ENCODE peak calls at places on chromosomes 3 and 15, in seven cellular contexts. E is WTC11, M is MM.1S, U is epithelial cell of esophagus, W is fibroblast of lung, Z is brain microvascular endothelial cell, F is bronchial epithelial cell. P is an unnamed sample.

GRCh38 chr15:71547066-71547465 is 263.3 kb upstream of the NR2E3 start:
- DNase-seq in E (peak), M (no peak), U (no peak), W (no peak), Z (no peak), F (no peak), P (no peak)

GRCh38 chr15:68369931-68370767 is 61.8 kb downstream of the ITGA11 start:
- DNase-seq in E (no peak), M (no peak), U (no peak), W (no peak), Z (no peak), F (no peak), P (no peak)

GRCh38 chr3:99544819-99545281 is 93.5 kb upstream of the COL8A1 start:
- DNase-seq in E (no peak), M (no peak), U (peak), W (peak), Z (peak), F (peak), P (no peak)

GRCh38 chr3:8581373-8581772 is 63.2 kb downstream of the SSUH2 start:
- DNase-seq in E (no peak), M (no peak), U (peak), W (no peak), Z (no peak), F (no peak), P (no peak)

GRCh38 chr15:73560501-73561117 is 72.6 kb downstream of the NPTN start:
- DNase-seq in E (no peak), M (peak), U (peak), W (peak), Z (peak), F (peak), P (no peak)

GRCh38 chr3:136860541-136860940 is 1.5 kb upstream of the NCK1 start:
- DNase-seq in E (no peak), M (no peak), U (no peak), W (peak), Z (no peak), F (no peak), P (no peak)

GRCh38 chr3:101829066-101829830 is 20.1 kb upstream of the NFKBIZ start:
- DNase-seq in E (no peak), M (no peak), U (no peak), W (peak), Z (peak), F (peak), P (peak)

GRCh38 chr15:91864669-91865068 is 11.2 kb downstream of the SLCO3A1 start:
- DNase-seq in E (no peak), M (no peak), U (no peak), W (no peak), Z (no peak), F (no peak), P (no peak)

GRCh38 chr3:8970971-8971589 is 7.8 kb upstream of the RAD18 start:
- DNase-seq in E (peak), M (peak), U (peak), W (peak), Z (peak), F (peak), P (no peak)

GRCh38 chr3:62210016-62210415 is 163.3 kb downstream of the FEZF2 start:
- DNase-seq in E (no peak), M (no peak), U (no peak), W (no peak), Z (no peak), F (no peak), P (no peak)

GRCh38 chr15:74614744-74615312 is 808 bp upstream of the CLK3 start:
- DNase-seq in E (peak), M (peak), U (peak), W (peak), Z (peak), F (peak), P (peak)

GRCh38 chr15:49145651-49146609 is 9.5 kb downstream of the COPS2 start:
- DNase-seq in E (peak), M (peak), U (peak), W (peak), Z (peak), F (peak), P (no peak)

GRCh38 chr15:52652984-52653383 is 26.2 kb downstream of the ATOSA start:
- DNase-seq in E (no peak), M (no peak), U (peak), W (peak), Z (peak), F (peak), P (no peak)

GRCh38 chr3:120681506-120682038 is 467 bp downstream of the HGD start:
- DNase-seq in E (no peak), M (no peak), U (no peak), W (no peak), Z (no peak), F (no peak), P (no peak)

GRCh38 chr3:126132751-126133511 is 47.5 kb downstream of the ALDH1L1 start:
- DNase-seq in E (peak), M (peak), U (peak), W (no peak), Z (peak), F (no peak), P (peak)

GRCh38 chr3:121979734-121980449 is 42.2 kb downstream of the ILDR1 start:
- DNase-seq in E (no peak), M (no peak), U (peak), W (no peak), Z (no peak), F (peak), P (no peak)
- TF ChIP-seq CTCF in E (no peak), M (no peak), U (no peak), W (no peak), Z (no peak), F (no peak), P (no peak)

DNA sequence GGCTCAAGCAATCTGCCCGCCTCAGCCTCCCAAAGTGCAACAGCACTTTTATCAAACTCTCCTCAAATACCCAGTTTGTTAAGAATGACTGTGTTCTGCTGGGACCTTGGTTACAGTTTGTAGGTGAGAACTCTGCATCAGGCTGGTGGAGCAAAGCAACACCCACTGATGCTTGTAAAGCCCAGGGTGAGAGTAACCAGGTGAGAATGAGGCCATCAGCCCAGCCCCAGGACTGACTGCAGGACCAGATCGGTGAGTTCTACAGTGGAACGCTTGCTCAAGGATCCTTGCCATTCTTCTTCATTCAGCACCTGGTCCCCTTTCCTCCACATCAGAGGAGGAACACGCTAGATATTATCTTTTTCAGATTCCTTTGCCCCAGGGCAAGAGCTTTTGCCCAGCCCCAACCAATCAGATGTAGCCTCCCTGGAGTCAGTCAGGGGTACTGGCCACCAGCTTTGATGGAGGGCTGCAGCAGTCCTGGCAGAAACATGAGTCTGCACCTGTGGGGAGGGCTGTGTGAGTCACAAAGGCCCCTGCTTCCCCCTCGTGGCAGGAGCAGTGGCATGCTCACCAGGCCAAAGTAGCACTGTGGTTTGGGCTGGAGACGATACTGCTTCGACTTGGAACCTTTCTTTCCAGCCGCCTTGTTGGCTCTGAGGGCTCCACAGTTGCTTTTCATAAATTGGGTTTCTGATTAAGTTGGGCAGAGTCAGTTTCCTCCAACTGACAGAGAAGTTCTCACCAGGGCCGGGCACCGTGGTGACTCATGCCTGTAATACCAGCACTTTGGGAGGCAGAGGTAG is 3.5 kb upstream of the SHISA5 start:
- DNase-seq in E (peak), M (peak), U (peak), W (peak), Z (peak), F (peak), P (peak)
- TF ChIP-seq CTCF in E (peak), M (peak), U (peak), W (no peak), Z (peak), F (peak), P (peak)

GRCh38 chr15:31457161-31457560 is 130.5 kb downstream of the KLF13 start:
- DNase-seq in E (no peak), M (no peak), U (peak), W (no peak), Z (peak), F (peak), P (no peak)
- TF ChIP-seq CTCF in E (no peak), M (no peak), U (no peak), W (no peak), Z (no peak), F (no peak), P (no peak)

DNA sequence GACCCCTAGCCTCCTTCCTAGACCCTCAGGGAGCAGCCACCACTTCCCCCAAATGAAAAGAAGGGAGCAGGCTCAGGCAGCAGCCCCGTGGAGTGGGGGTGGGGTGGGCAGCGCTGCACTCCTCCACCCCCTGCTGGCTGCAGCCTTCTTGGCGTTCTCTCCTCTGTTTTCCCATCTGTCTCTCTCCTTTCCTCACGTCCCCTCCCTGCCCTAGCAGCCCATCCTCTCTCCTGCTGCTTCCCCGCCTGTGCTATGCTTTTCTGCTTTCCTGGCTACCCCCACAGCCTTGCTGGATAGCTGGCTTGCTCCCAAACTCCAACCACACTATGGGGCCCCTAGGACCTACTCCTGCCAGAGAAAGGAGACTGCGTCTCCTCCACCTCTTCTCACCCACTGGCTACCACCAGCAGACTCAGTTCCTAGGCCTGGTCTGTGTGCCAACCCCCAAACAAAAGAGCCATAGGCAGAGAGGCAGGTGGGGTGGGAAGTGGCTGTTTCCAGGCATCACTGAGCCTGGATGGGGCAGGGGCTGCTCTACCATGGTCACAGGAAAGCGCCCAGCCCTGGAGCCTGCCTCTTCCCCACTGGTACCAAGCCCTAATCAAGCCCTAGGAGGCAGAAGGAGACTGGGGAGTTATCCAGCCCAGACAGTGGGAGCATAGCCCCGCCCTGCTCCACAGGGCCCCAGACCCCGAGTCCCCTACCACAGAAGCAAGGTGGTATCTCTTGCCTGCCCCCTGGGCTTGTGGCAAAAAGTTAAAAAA is 3.4 kb upstream of the DISP2 start:
- DNase-seq in E (peak), M (no peak), U (no peak), W (peak), Z (no peak), F (no peak), P (no peak)
- TF ChIP-seq CTCF in E (no peak), M (peak), U (peak), W (peak), Z (peak), F (peak), P (peak)